ENCODE peak calls at places on chromosomes 3 and 15, in six cellular contexts. M is HCT116, W is K562, V is H1, R is Panc1, J is SK-N-SH. S is an unnamed sample.

GRCh38 chr3:129469026-129469425 is 29.0 kb downstream of the IFT122 start:
- DNase-seq in M (no peak), W (no peak), V (no peak), R (no peak), J (no peak), S (no peak)

GRCh38 chr15:57865294-57865693 is 158.8 kb downstream of the POLR2M start:
- DNase-seq in M (no peak), W (peak; percentile 42), V (no peak), R (no peak), J (peak; percentile 6), S (no peak)

GRCh38 chr3:39401983-39402382 is 4.5 kb upstream of the RPSA start:
- DNase-seq in M (no peak), W (no peak), V (no peak), R (no peak), J (no peak), S (no peak)

GRCh38 chr3:194397757-194398312 is 1.2 kb downstream of the GP5 start:
- DNase-seq in M (no peak), W (no peak), V (no peak), R (no peak), J (no peak), S (no peak)

GRCh38 chr3:11544413-11545181 is 99.1 kb downstream of the VGLL4 start:
- DNase-seq in M (no peak), W (no peak), V (no peak), R (no peak), J (no peak), S (peak; percentile 23)

GRCh38 chr3:188241072-188241471 is 87.1 kb downstream of the LPP start:
- DNase-seq in M (no peak), W (no peak), V (no peak), R (no peak), J (no peak), S (no peak)

GRCh38 chr3:140465988-140466387 is 211.9 kb upstream of the TRIM42 start:
- DNase-seq in M (no peak), W (no peak), V (no peak), R (no peak), J (no peak), S (no peak)

GRCh38 chr3:180755553-180755952 is 76.3 kb upstream of the CCDC39 start:
- DNase-seq in M (no peak), W (no peak), V (no peak), R (no peak), J (no peak), S (no peak)

GRCh38 chr3:8052599-8053185 is 448.9 kb upstream of the LMCD1 start:
- DNase-seq in M (no peak), W (no peak), V (no peak), R (no peak), J (no peak), S (no peak)

GRCh38 chr3:140006331-140006730 is 71.3 kb downstream of the CLSTN2 start:
- DNase-seq in M (no peak), W (no peak), V (peak; percentile 8), R (no peak), J (no peak), S (no peak)

GRCh38 chr3:61168286-61168685 is 83.0 kb downstream of the FHIT start:
- DNase-seq in M (no peak), W (no peak), V (no peak), R (no peak), J (no peak), S (no peak)

GRCh38 chr3:46504780-46505179 is 7.0 kb downstream of the RTP3 start:
- DNase-seq in M (no peak), W (no peak), V (peak; percentile 35), R (no peak), J (no peak), S (no peak)

GRCh38 chr3:197353867-197354180 is 55.4 kb upstream of the DLG1 start:
- DNase-seq in M (no peak), W (no peak), V (no peak), R (no peak), J (no peak), S (no peak)

GRCh38 chr15:89378699-89379422 is 44.2 kb upstream of the POLG start:
- DNase-seq in M (no peak), W (no peak), V (peak; percentile 74), R (no peak), J (no peak), S (no peak)

GRCh38 chr15:74449066-74449465 is 11.9 kb downstream of the UBL7 start:
- DNase-seq in M (no peak), W (no peak), V (no peak), R (no peak), J (no peak), S (no peak)

GRCh38 chr3:127763816-127764215 is 58.5 kb downstream of the MGLL start:
- DNase-seq in M (no peak), W (no peak), V (no peak), R (no peak), J (no peak), S (no peak)

GRCh38 chr3:116020495-116020894 is 397.2 kb downstream of the GAP43 start:
- DNase-seq in M (no peak), W (no peak), V (no peak), R (no peak), J (no peak), S (no peak)

GRCh38 chr3:76631251-76631650 is 408.6 kb upstream of the ROBO2 start:
- DNase-seq in M (no peak), W (no peak), V (no peak), R (no peak), J (no peak), S (no peak)

GRCh38 chr3:106379251-106379750 is 510.5 kb upstream of the CBLB start:
- DNase-seq in M (no peak), W (no peak), V (no peak), R (no peak), J (no peak), S (no peak)

GRCh38 chr3:179410317-179410716 is 41.0 kb downstream of the GNB4 start:
- DNase-seq in M (no peak), W (no peak), V (no peak), R (no peak), J (no peak), S (no peak)

GRCh38 chr3:178950676-178951075 is 120.9 kb downstream of the ZMAT3 start:
- DNase-seq in M (no peak), W (no peak), V (no peak), R (no peak), J (no peak), S (no peak)

GRCh38 chr3:8837172-8837571 is 67.8 kb upstream of the OXTR start:
- DNase-seq in M (no peak), W (no peak), V (no peak), R (no peak), J (no peak), S (no peak)

GRCh38 chr3:86949850-86950249 is 41.1 kb downstream of the VGLL3 start:
- DNase-seq in M (no peak), W (no peak), V (no peak), R (no peak), J (no peak), S (no peak)

GRCh38 chr3:57393957-57394356 is 101.5 kb upstream of the ASB14 start:
- DNase-seq in M (no peak), W (no peak), V (no peak), R (no peak), J (no peak), S (no peak)
- TF ChIP-seq SIN3A in M (no peak), W (no peak), V (no peak), R (no peak), J (no peak), S (no peak)

DNA sequence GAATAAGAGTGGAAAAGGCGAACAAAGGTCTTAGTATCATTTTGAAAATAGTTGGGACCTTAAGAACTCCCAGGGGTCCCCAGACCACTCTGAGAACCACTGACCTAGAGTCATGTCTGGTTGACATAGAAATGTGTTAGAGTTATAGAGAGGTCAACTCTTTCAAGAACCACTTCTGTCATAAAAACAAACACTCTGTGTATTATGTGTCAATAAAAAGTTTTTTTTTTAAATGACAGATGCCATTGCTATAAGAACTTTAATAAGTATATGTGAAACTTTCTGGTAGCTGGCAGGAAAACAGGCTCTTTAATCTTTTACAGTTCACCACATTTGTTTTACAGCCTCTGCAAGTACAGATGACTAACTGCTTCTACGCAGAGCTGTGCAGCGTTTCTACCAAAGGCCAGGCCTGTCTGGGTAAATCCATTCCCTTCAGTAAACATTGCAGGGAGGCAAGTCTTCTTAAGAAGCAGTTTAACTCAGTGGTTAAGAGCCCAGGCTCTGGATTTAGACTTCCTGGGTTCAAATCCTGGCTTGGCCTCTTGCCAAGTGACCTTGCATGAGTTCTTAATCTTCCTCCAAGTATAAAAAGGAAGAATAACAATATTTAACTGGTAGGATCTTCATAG is 56.6 kb downstream of the RFTN1 start:
- DNase-seq in M (no peak), W (no peak), V (no peak), R (no peak), J (no peak), S (no peak)
- TF ChIP-seq SIN3A in M (no peak), W (no peak), V (no peak), R (no peak), J (no peak), S (no peak)

GRCh38 chr3:143447491-143447890 is 327.9 kb downstream of the CHST2 start:
- DNase-seq in M (no peak), W (no peak), V (no peak), R (no peak), J (no peak), S (no peak)

GRCh38 chr3:143441772-143442171 is 322.2 kb downstream of the CHST2 start:
- DNase-seq in M (no peak), W (no peak), V (no peak), R (no peak), J (no peak), S (no peak)

GRCh38 chr3:143442761-143443477 is 323.3 kb downstream of the CHST2 start:
- DNase-seq in M (no peak), W (no peak), V (no peak), R (no peak), J (no peak), S (no peak)

GRCh38 chr3:143445118-143445517 is 325.5 kb downstream of the CHST2 start:
- DNase-seq in M (no peak), W (no peak), V (no peak), R (no peak), J (no peak), S (no peak)

DNA sequence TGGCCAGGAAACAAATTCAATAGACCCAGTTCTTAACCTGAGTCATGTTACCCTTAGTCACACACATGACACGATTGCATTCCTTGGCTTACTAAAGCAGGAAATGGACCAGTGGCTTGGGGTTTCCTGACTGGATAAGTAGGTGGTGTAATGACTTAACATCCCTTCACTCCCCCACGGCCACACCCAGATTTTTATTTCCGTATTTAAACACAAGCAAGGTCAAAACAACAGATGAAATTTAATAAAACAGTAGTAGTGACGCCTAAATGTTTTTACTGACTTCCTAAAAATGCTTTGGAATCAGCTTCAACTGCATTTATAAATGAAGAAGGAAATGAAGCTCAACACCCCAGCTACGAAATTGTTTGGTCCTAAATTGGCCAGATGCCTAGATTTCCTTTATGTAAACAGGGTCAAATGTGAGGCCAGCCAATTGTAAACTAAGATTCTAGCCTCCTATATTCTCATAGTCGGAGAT is 324.3 kb downstream of the CHST2 start:
- DNase-seq in M (peak; percentile 77), W (peak; percentile 22), V (no peak), R (peak; percentile 69), J (no peak), S (no peak)
- TF ChIP-seq SIN3A in M (no peak), W (no peak), V (no peak), R (no peak), J (no peak), S (no peak)

DNA sequence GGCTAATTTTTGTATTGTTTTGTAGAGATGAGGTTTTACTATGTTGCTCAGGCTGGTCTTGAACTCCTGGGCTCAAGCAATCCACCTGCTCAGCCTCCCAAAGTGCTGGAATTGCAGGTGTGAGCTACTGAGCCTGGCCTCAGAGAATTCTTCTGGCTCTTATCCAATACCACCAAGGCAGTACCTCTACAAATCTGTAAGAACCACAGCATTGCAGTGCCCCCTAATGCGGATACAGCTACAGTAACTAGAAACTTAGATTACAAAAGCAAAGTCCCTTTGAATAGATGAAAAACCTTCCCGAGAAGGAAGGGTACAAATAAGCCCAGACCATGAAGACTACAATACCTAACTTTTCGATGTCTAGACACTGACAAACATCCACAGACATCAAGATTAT is 107.9 kb upstream of the DPPA4 start:
- DNase-seq in M (no peak), W (no peak), V (no peak), R (no peak), J (no peak), S (no peak)
- TF ChIP-seq SIN3A in M (no peak), W (no peak), V (no peak), R (no peak), J (no peak), S (no peak)

S was measured in HepG2.